ENCODE peak calls at places on chromosomes 11 and 22, in nine cellular contexts. One of them, this sample, is unnamed.

GRCh38 chr22:20424553-20424936 is 13.1 kb downstream of the SCARF2 start:
- DNase-seq in colonic mucosa: peak; percentile 16
- DNase-seq in tibial artery: no peak
- DNase-seq in Peyer's patch: no peak
- DNase-seq in chondrocyte: peak; percentile 81
- DNase-seq in PC-9: no peak
- DNase-seq in GM12878: no peak
- DNase-seq in HFFc6: no peak
- DNase-seq in CD8-positive, alpha-beta T cell: no peak
- DNase-seq in this sample: no peak

GRCh38 chr11:12402691-12403120 is 25.3 kb downstream of the PARVA start:
- DNase-seq in colonic mucosa: no peak
- DNase-seq in tibial artery: no peak
- DNase-seq in Peyer's patch: no peak
- DNase-seq in chondrocyte: no peak
- DNase-seq in PC-9: no peak
- DNase-seq in GM12878: no peak
- DNase-seq in HFFc6: no peak
- DNase-seq in CD8-positive, alpha-beta T cell: no peak
- DNase-seq in this sample: no peak

GRCh38 chr11:32643526-32643925 is 59.9 kb downstream of the EIF3M start:
- DNase-seq in colonic mucosa: no peak
- DNase-seq in tibial artery: no peak
- DNase-seq in Peyer's patch: no peak
- DNase-seq in chondrocyte: no peak
- DNase-seq in PC-9: no peak
- DNase-seq in GM12878: no peak
- DNase-seq in HFFc6: no peak
- DNase-seq in CD8-positive, alpha-beta T cell: no peak
- DNase-seq in this sample: no peak

GRCh38 chr11:73372371-73372993 is 3.7 kb upstream of the RELT start:
- DNase-seq in colonic mucosa: no peak
- DNase-seq in tibial artery: no peak
- DNase-seq in Peyer's patch: no peak
- DNase-seq in chondrocyte: no peak
- DNase-seq in PC-9: no peak
- DNase-seq in GM12878: no peak
- DNase-seq in HFFc6: peak; percentile 53
- DNase-seq in CD8-positive, alpha-beta T cell: no peak
- DNase-seq in this sample: peak; percentile 64

GRCh38 chr11:117820071-117820470 is 4.5 kb downstream of the FXYD2 start:
- DNase-seq in colonic mucosa: peak; percentile 75
- DNase-seq in tibial artery: no peak
- DNase-seq in Peyer's patch: no peak
- DNase-seq in chondrocyte: peak; percentile 63
- DNase-seq in PC-9: no peak
- DNase-seq in GM12878: no peak
- DNase-seq in HFFc6: no peak
- DNase-seq in CD8-positive, alpha-beta T cell: no peak
- DNase-seq in this sample: no peak

GRCh38 chr22:46777609-46777970 is 15.1 kb downstream of the TBC1D22A start:
- DNase-seq in colonic mucosa: no peak
- DNase-seq in tibial artery: peak; percentile 62
- DNase-seq in Peyer's patch: peak; percentile 74
- DNase-seq in chondrocyte: no peak
- DNase-seq in PC-9: peak; percentile 21
- DNase-seq in GM12878: no peak
- DNase-seq in HFFc6: no peak
- DNase-seq in CD8-positive, alpha-beta T cell: peak; percentile 50
- DNase-seq in this sample: peak; percentile 83

GRCh38 chr11:67996622-67997459 is 7.1 kb downstream of the UNC93B1 start:
- DNase-seq in colonic mucosa: peak; percentile 96
- DNase-seq in tibial artery: peak; percentile 63
- DNase-seq in Peyer's patch: peak; percentile 44
- DNase-seq in chondrocyte: no peak
- DNase-seq in PC-9: peak; percentile 61
- DNase-seq in GM12878: no peak
- DNase-seq in HFFc6: no peak
- DNase-seq in CD8-positive, alpha-beta T cell: no peak
- DNase-seq in this sample: peak; percentile 90

GRCh38 chr11:67429722-67430121 is 1.4 kb downstream of the RPS6KB2 start:
- DNase-seq in colonic mucosa: no peak
- DNase-seq in tibial artery: no peak
- DNase-seq in Peyer's patch: no peak
- DNase-seq in chondrocyte: no peak
- DNase-seq in PC-9: no peak
- DNase-seq in GM12878: no peak
- DNase-seq in HFFc6: no peak
- DNase-seq in CD8-positive, alpha-beta T cell: no peak
- DNase-seq in this sample: no peak

GRCh38 chr11:111530091-111530490 is 10.4 kb upstream of the LAYN start:
- DNase-seq in colonic mucosa: no peak
- DNase-seq in tibial artery: no peak
- DNase-seq in Peyer's patch: no peak
- DNase-seq in chondrocyte: no peak
- DNase-seq in PC-9: no peak
- DNase-seq in GM12878: no peak
- DNase-seq in HFFc6: no peak
- DNase-seq in CD8-positive, alpha-beta T cell: no peak
- DNase-seq in this sample: no peak

GRCh38 chr11:92739020-92739419 is 230.4 kb upstream of the MTNR1B start:
- DNase-seq in colonic mucosa: no peak
- DNase-seq in tibial artery: no peak
- DNase-seq in Peyer's patch: no peak
- DNase-seq in chondrocyte: no peak
- DNase-seq in PC-9: no peak
- DNase-seq in GM12878: no peak
- DNase-seq in HFFc6: no peak
- DNase-seq in CD8-positive, alpha-beta T cell: no peak
- DNase-seq in this sample: no peak

GRCh38 chr11:46249103-46249942 is 28.1 kb upstream of the CREB3L1 start:
- DNase-seq in colonic mucosa: no peak
- DNase-seq in tibial artery: no peak
- DNase-seq in Peyer's patch: no peak
- DNase-seq in chondrocyte: no peak
- DNase-seq in PC-9: peak; percentile 20
- DNase-seq in GM12878: no peak
- DNase-seq in HFFc6: no peak
- DNase-seq in CD8-positive, alpha-beta T cell: no peak
- DNase-seq in this sample: no peak

GRCh38 chr11:134266440-134266839 is 9.7 kb upstream of the GLB1L3 start:
- DNase-seq in colonic mucosa: no peak
- DNase-seq in tibial artery: no peak
- DNase-seq in Peyer's patch: no peak
- DNase-seq in chondrocyte: no peak
- DNase-seq in PC-9: peak; percentile 88
- DNase-seq in GM12878: no peak
- DNase-seq in HFFc6: no peak
- DNase-seq in CD8-positive, alpha-beta T cell: no peak
- DNase-seq in this sample: no peak

GRCh38 chr11:103609117-103610066 is 427.0 kb upstream of the DDI1 start:
- DNase-seq in colonic mucosa: no peak
- DNase-seq in tibial artery: no peak
- DNase-seq in Peyer's patch: no peak
- DNase-seq in chondrocyte: no peak
- DNase-seq in PC-9: peak; percentile 66
- DNase-seq in GM12878: no peak
- DNase-seq in HFFc6: peak; percentile 94
- DNase-seq in CD8-positive, alpha-beta T cell: no peak
- DNase-seq in this sample: no peak
- TF ChIP-seq CTCF in colonic mucosa: no peak
- TF ChIP-seq CTCF in tibial artery: peak; percentile 16
- TF ChIP-seq CTCF in Peyer's patch: no peak
- TF ChIP-seq CTCF in chondrocyte: peak; percentile 83
- TF ChIP-seq CTCF in PC-9: peak; percentile 62
- TF ChIP-seq CTCF in GM12878: peak; percentile 14
- TF ChIP-seq CTCF in HFFc6: peak; percentile 84
- TF ChIP-seq CTCF in CD8-positive, alpha-beta T cell: no peak
- TF ChIP-seq CTCF in this sample: no peak

DNA sequence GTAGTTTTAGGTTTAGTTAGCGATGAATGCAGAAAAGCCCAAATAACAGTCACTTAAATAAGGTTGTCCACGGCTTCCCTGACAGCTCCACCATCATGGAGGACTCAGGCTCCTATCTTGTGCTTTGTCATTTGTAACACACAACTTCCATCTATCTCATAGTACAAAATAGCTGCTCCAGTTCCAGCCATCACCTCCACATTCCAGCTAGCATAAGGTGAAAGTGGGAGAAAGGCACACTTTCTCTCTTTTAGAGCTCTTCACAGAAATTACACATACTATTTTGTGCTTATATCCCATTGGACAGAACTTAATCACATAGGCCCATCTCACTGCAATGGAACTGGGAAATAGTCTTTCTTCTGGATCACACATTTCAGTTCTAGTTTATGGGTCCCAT is 8.7 kb downstream of the THY1 start:
- DNase-seq in colonic mucosa: no peak
- DNase-seq in tibial artery: no peak
- DNase-seq in Peyer's patch: no peak
- DNase-seq in chondrocyte: no peak
- DNase-seq in PC-9: no peak
- DNase-seq in GM12878: no peak
- DNase-seq in HFFc6: no peak
- DNase-seq in CD8-positive, alpha-beta T cell: no peak
- DNase-seq in this sample: no peak
- TF ChIP-seq CTCF in colonic mucosa: no peak
- TF ChIP-seq CTCF in tibial artery: no peak
- TF ChIP-seq CTCF in Peyer's patch: no peak
- TF ChIP-seq CTCF in chondrocyte: no peak
- TF ChIP-seq CTCF in PC-9: no peak
- TF ChIP-seq CTCF in GM12878: no peak
- TF ChIP-seq CTCF in HFFc6: no peak
- TF ChIP-seq CTCF in CD8-positive, alpha-beta T cell: no peak
- TF ChIP-seq CTCF in this sample: no peak

GRCh38 chr11:1047576-1048156 is 11.1 kb upstream of the MUC6 start:
- DNase-seq in colonic mucosa: no peak
- DNase-seq in tibial artery: no peak
- DNase-seq in Peyer's patch: no peak
- DNase-seq in chondrocyte: no peak
- DNase-seq in PC-9: no peak
- DNase-seq in GM12878: no peak
- DNase-seq in HFFc6: no peak
- DNase-seq in CD8-positive, alpha-beta T cell: peak; percentile 12
- DNase-seq in this sample: no peak

GRCh38 chr11:1049911-1050580 is 13.5 kb upstream of the MUC6 start:
- DNase-seq in colonic mucosa: no peak
- DNase-seq in tibial artery: no peak
- DNase-seq in Peyer's patch: no peak
- DNase-seq in chondrocyte: no peak
- DNase-seq in PC-9: no peak
- DNase-seq in GM12878: no peak
- DNase-seq in HFFc6: no peak
- DNase-seq in CD8-positive, alpha-beta T cell: peak; percentile 21
- DNase-seq in this sample: no peak

GRCh38 chr11:1049431-1049891 is 12.9 kb upstream of the MUC6 start:
- DNase-seq in colonic mucosa: no peak
- DNase-seq in tibial artery: no peak
- DNase-seq in Peyer's patch: no peak
- DNase-seq in chondrocyte: no peak
- DNase-seq in PC-9: no peak
- DNase-seq in GM12878: no peak
- DNase-seq in HFFc6: no peak
- DNase-seq in CD8-positive, alpha-beta T cell: peak; percentile 7
- DNase-seq in this sample: peak; percentile 60

GRCh38 chr11:1049071-1049405 is 12.5 kb upstream of the MUC6 start:
- DNase-seq in colonic mucosa: no peak
- DNase-seq in tibial artery: no peak
- DNase-seq in Peyer's patch: no peak
- DNase-seq in chondrocyte: no peak
- DNase-seq in PC-9: no peak
- DNase-seq in GM12878: no peak
- DNase-seq in HFFc6: no peak
- DNase-seq in CD8-positive, alpha-beta T cell: peak; percentile 11
- DNase-seq in this sample: no peak

GRCh38 chr11:1048375-1049070 is 12.0 kb upstream of the MUC6 start:
- DNase-seq in colonic mucosa: no peak
- DNase-seq in tibial artery: no peak
- DNase-seq in Peyer's patch: no peak
- DNase-seq in chondrocyte: no peak
- DNase-seq in PC-9: no peak
- DNase-seq in GM12878: no peak
- DNase-seq in HFFc6: no peak
- DNase-seq in CD8-positive, alpha-beta T cell: no peak
- DNase-seq in this sample: no peak
- TF ChIP-seq CTCF in colonic mucosa: no peak
- TF ChIP-seq CTCF in tibial artery: no peak
- TF ChIP-seq CTCF in Peyer's patch: no peak
- TF ChIP-seq CTCF in chondrocyte: peak; percentile 24
- TF ChIP-seq CTCF in PC-9: no peak
- TF ChIP-seq CTCF in GM12878: no peak
- TF ChIP-seq CTCF in HFFc6: no peak
- TF ChIP-seq CTCF in CD8-positive, alpha-beta T cell: no peak
- TF ChIP-seq CTCF in this sample: no peak

DNA sequence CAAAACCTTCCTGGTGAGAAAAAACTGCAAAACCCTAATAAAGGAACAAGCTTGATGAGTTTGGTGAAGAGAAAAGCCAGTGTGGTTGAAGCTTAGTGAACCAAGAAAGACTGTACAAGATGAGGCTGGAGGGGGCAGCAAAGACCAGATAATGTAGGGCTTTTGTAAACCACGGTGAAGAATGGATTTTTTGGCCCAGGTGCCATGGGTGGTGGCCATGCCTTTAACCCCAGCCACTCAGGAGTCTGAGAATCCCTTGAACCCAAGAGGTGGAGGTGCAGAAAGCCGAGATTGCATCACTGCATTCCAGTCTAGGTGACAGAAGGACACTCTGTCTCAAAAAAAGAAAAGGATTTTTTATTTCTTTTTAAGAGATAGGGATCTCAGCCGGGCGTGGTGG is 5.0 kb upstream of the ZDHHC5 start:
- DNase-seq in colonic mucosa: no peak
- DNase-seq in tibial artery: no peak
- DNase-seq in Peyer's patch: no peak
- DNase-seq in chondrocyte: no peak
- DNase-seq in PC-9: peak; percentile 66
- DNase-seq in GM12878: no peak
- DNase-seq in HFFc6: no peak
- DNase-seq in CD8-positive, alpha-beta T cell: no peak
- DNase-seq in this sample: no peak
- TF ChIP-seq CTCF in colonic mucosa: no peak
- TF ChIP-seq CTCF in tibial artery: no peak
- TF ChIP-seq CTCF in Peyer's patch: no peak
- TF ChIP-seq CTCF in chondrocyte: peak; percentile 33
- TF ChIP-seq CTCF in PC-9: peak; percentile 66
- TF ChIP-seq CTCF in GM12878: peak; percentile 31
- TF ChIP-seq CTCF in HFFc6: peak; percentile 36
- TF ChIP-seq CTCF in CD8-positive, alpha-beta T cell: no peak
- TF ChIP-seq CTCF in this sample: no peak

GRCh38 chr11:61000426-61000825 is 28.9 kb downstream of the CD6 start:
- DNase-seq in colonic mucosa: no peak
- DNase-seq in tibial artery: no peak
- DNase-seq in Peyer's patch: no peak
- DNase-seq in chondrocyte: peak; percentile 54
- DNase-seq in PC-9: no peak
- DNase-seq in GM12878: no peak
- DNase-seq in HFFc6: no peak
- DNase-seq in CD8-positive, alpha-beta T cell: no peak
- DNase-seq in this sample: no peak
- TF ChIP-seq CTCF in colonic mucosa: no peak
- TF ChIP-seq CTCF in tibial artery: no peak
- TF ChIP-seq CTCF in Peyer's patch: no peak
- TF ChIP-seq CTCF in chondrocyte: no peak
- TF ChIP-seq CTCF in PC-9: no peak
- TF ChIP-seq CTCF in GM12878: no peak
- TF ChIP-seq CTCF in HFFc6: no peak
- TF ChIP-seq CTCF in CD8-positive, alpha-beta T cell: no peak
- TF ChIP-seq CTCF in this sample: no peak

GRCh38 chr11:85694385-85694980 is 8.5 kb upstream of the CCDC89 start:
- DNase-seq in colonic mucosa: no peak
- DNase-seq in tibial artery: no peak
- DNase-seq in Peyer's patch: no peak
- DNase-seq in chondrocyte: no peak
- DNase-seq in PC-9: peak; percentile 48
- DNase-seq in GM12878: no peak
- DNase-seq in HFFc6: peak; percentile 60
- DNase-seq in CD8-positive, alpha-beta T cell: no peak
- DNase-seq in this sample: no peak
- TF ChIP-seq CTCF in colonic mucosa: peak; percentile 34
- TF ChIP-seq CTCF in tibial artery: peak; percentile 45
- TF ChIP-seq CTCF in Peyer's patch: peak; percentile 25
- TF ChIP-seq CTCF in chondrocyte: peak; percentile 89
- TF ChIP-seq CTCF in PC-9: peak; percentile 82
- TF ChIP-seq CTCF in GM12878: peak; percentile 44
- TF ChIP-seq CTCF in HFFc6: peak; percentile 80
- TF ChIP-seq CTCF in CD8-positive, alpha-beta T cell: peak; percentile 88
- TF ChIP-seq CTCF in this sample: no peak